ENCODE peak calls at places on chromosome 9, in ten cellular contexts. Q is RPMI8226; I is A549; T is hypothalamus; L is NCI-H1092; D is activated CD8-positive, alpha-beta memory T cell treated with anti-CD3 and anti-CD28 coated beads for 48 hours; C is activated CD4-positive, alpha-beta memory T cell treated with anti-CD3 and anti-CD28 coated beads for 36 hours; F is activated T-cell treated with anti-CD3 and anti-CD28 coated beads for 24 hours; S is WTC11; H is GM12891. W is an unnamed sample.

GRCh38 chr9:17614929-17615328 is 36.1 kb downstream of the SH3GL2 start:
- DNase-seq in Q (no peak), I (no peak), T (no peak), L (no peak), D (no peak), C (no peak), F (no peak), S (no peak), H (no peak), W (no peak)

GRCh38 chr9:38277601-38278200 is 114.8 kb upstream of the ALDH1B1 start:
- DNase-seq in Q (no peak), I (peak), T (no peak), L (no peak), D (no peak), C (no peak), F (no peak), S (no peak), H (no peak), W (no peak)

GRCh38 chr9:124776952-124777645 is at the start of gene OLFML2A:
- DNase-seq in Q (peak), I (peak), T (no peak), L (peak), D (no peak), C (peak), F (no peak), S (peak), H (peak), W (peak)

GRCh38 chr9:94147776-94148175 is 63.5 kb downstream of the PTPDC1 start:
- DNase-seq in Q (no peak), I (no peak), T (no peak), L (no peak), D (no peak), C (no peak), F (no peak), S (no peak), H (no peak), W (no peak)

GRCh38 chr9:77016111-77016525 is 3.3 kb upstream of the FOXB2 start:
- DNase-seq in Q (no peak), I (no peak), T (no peak), L (no peak), D (no peak), C (no peak), F (no peak), S (peak), H (no peak), W (peak)

GRCh38 chr9:89999534-90000370 is 394.9 kb downstream of the GADD45G start:
- DNase-seq in Q (peak), I (peak), T (peak), L (peak), D (peak), C (peak), F (peak), S (no peak), H (peak), W (peak)

GRCh38 chr9:100602302-100602930 is 24.5 kb downstream of the CAVIN4 start:
- DNase-seq in Q (peak), I (peak), T (no peak), L (peak), D (no peak), C (no peak), F (no peak), S (peak), H (no peak), W (no peak)

GRCh38 chr9:132986586-132986985 is 8.1 kb downstream of the GFI1B start:
- DNase-seq in Q (peak), I (no peak), T (no peak), L (no peak), D (no peak), C (no peak), F (no peak), S (no peak), H (no peak), W (no peak)

GRCh38 chr9:107176701-107177100 is 106.4 kb upstream of the RAD23B start:
- DNase-seq in Q (no peak), I (no peak), T (no peak), L (no peak), D (no peak), C (no peak), F (no peak), S (no peak), H (no peak), W (no peak)

GRCh38 chr9:124187311-124187710 is 70.4 kb upstream of the NEK6 start:
- DNase-seq in Q (no peak), I (no peak), T (no peak), L (no peak), D (no peak), C (no peak), F (no peak), S (no peak), H (no peak), W (no peak)

GRCh38 chr9:2066312-2067273 is 51.4 kb downstream of the SMARCA2 start:
- DNase-seq in Q (no peak), I (peak), T (no peak), L (no peak), D (no peak), C (no peak), F (no peak), S (no peak), H (no peak), W (no peak)

GRCh38 chr9:7358876-7359275 is 440.7 kb downstream of the DMAC1 start:
- DNase-seq in Q (no peak), I (no peak), T (no peak), L (no peak), D (no peak), C (no peak), F (no peak), S (peak), H (no peak), W (no peak)

GRCh38 chr9:20479419-20480155 is 142.7 kb downstream of the MLLT3 start:
- DNase-seq in Q (no peak), I (no peak), T (no peak), L (no peak), D (no peak), C (no peak), F (no peak), S (no peak), H (no peak), W (no peak)

GRCh38 chr9:78613006-78613405 is 316.1 kb downstream of the PSAT1 start:
- DNase-seq in Q (no peak), I (no peak), T (no peak), L (no peak), D (no peak), C (no peak), F (no peak), S (no peak), H (no peak), W (no peak)

GRCh38 chr9:69049094-69049493 is 13.5 kb downstream of the FXN start:
- DNase-seq in Q (no peak), I (no peak), T (no peak), L (no peak), D (no peak), C (no peak), F (no peak), S (no peak), H (no peak), W (no peak)

GRCh38 chr9:107447834-107448233 is 41.7 kb downstream of the KLF4 start:
- DNase-seq in Q (no peak), I (no peak), T (no peak), L (no peak), D (no peak), C (no peak), F (no peak), S (no peak), H (no peak), W (no peak)

GRCh38 chr9:32551491-32552049 is 557 bp upstream of the SMIM27 start:
- DNase-seq in Q (peak), I (peak), T (no peak), L (peak), D (peak), C (peak), F (peak), S (no peak), H (no peak), W (peak)

GRCh38 chr9:18441245-18441644 is 32.7 kb upstream of the ADAMTSL1 start:
- DNase-seq in Q (no peak), I (no peak), T (no peak), L (no peak), D (no peak), C (no peak), F (no peak), S (no peak), H (no peak), W (no peak)

W was measured in stimulated activated effector memory CD8-positive, alpha-beta T cell treated with anti-CD3 and anti-CD28 coated beads, Interleukin-12 subunit alpha, Interleukin-12 subunit beta, amount 100 ng/mL, for 72 hours.